ENCODE peak calls at places on chromosomes 13 and 19, in nine cellular contexts. One of them, this sample, is unnamed.

GRCh38 chr13:33169273-33169980 is 116.1 kb downstream of the STARD13 start:
- DNase-seq in CD8-positive, alpha-beta memory T cell: no peak
- DNase-seq in transverse colon: no peak
- DNase-seq in GM23248: peak; percentile 81
- DNase-seq in kidney: no peak
- DNase-seq in heart right ventricle: no peak
- DNase-seq in IMR-90: peak; percentile 93
- DNase-seq in testis: no peak
- DNase-seq in fibroblast of lung: peak; percentile 96
- DNase-seq in this sample: no peak

GRCh38 chr13:101026328-101026727 is 351.7 kb upstream of the TMTC4 start:
- DNase-seq in CD8-positive, alpha-beta memory T cell: no peak
- DNase-seq in transverse colon: no peak
- DNase-seq in GM23248: no peak
- DNase-seq in kidney: no peak
- DNase-seq in heart right ventricle: no peak
- DNase-seq in IMR-90: no peak
- DNase-seq in testis: no peak
- DNase-seq in fibroblast of lung: no peak
- DNase-seq in this sample: no peak

GRCh38 chr19:798415-799075 is 1.3 kb downstream of the PTBP1 start:
- DNase-seq in CD8-positive, alpha-beta memory T cell: no peak
- DNase-seq in transverse colon: peak; percentile 77
- DNase-seq in GM23248: peak; percentile 57
- DNase-seq in kidney: peak; percentile 92
- DNase-seq in heart right ventricle: no peak
- DNase-seq in IMR-90: no peak
- DNase-seq in testis: no peak
- DNase-seq in fibroblast of lung: no peak
- DNase-seq in this sample: peak; percentile 66

GRCh38 chr13:68927387-68928026 is 1180.1 kb upstream of the ATXN8OS start:
- DNase-seq in CD8-positive, alpha-beta memory T cell: no peak
- DNase-seq in transverse colon: peak; percentile 6
- DNase-seq in GM23248: no peak
- DNase-seq in kidney: no peak
- DNase-seq in heart right ventricle: no peak
- DNase-seq in IMR-90: no peak
- DNase-seq in testis: peak; percentile 60
- DNase-seq in fibroblast of lung: peak; percentile 25
- DNase-seq in this sample: no peak

GRCh38 chr19:42422576-42423461 is 4.4 kb downstream of the LIPE start:
- DNase-seq in CD8-positive, alpha-beta memory T cell: peak; percentile 55
- DNase-seq in transverse colon: peak; percentile 47
- DNase-seq in GM23248: no peak
- DNase-seq in kidney: peak; percentile 63
- DNase-seq in heart right ventricle: no peak
- DNase-seq in IMR-90: no peak
- DNase-seq in testis: peak; percentile 62
- DNase-seq in fibroblast of lung: peak; percentile 11
- DNase-seq in this sample: no peak

GRCh38 chr19:51691122-51692064 is 1.7 kb upstream of the SPACA6 start:
- DNase-seq in CD8-positive, alpha-beta memory T cell: no peak
- DNase-seq in transverse colon: no peak
- DNase-seq in GM23248: peak; percentile 54
- DNase-seq in kidney: peak; percentile 64
- DNase-seq in heart right ventricle: no peak
- DNase-seq in IMR-90: peak; percentile 65
- DNase-seq in testis: peak; percentile 44
- DNase-seq in fibroblast of lung: peak; percentile 78
- DNase-seq in this sample: no peak

GRCh38 chr13:94705081-94705751 is 7.1 kb downstream of the SOX21 start:
- DNase-seq in CD8-positive, alpha-beta memory T cell: no peak
- DNase-seq in transverse colon: no peak
- DNase-seq in GM23248: no peak
- DNase-seq in kidney: no peak
- DNase-seq in heart right ventricle: no peak
- DNase-seq in IMR-90: no peak
- DNase-seq in testis: no peak
- DNase-seq in fibroblast of lung: no peak
- DNase-seq in this sample: no peak

GRCh38 chr19:23867895-23868294 is 46.8 kb upstream of the ZNF726 start:
- DNase-seq in CD8-positive, alpha-beta memory T cell: no peak
- DNase-seq in transverse colon: no peak
- DNase-seq in GM23248: peak; percentile 5
- DNase-seq in kidney: no peak
- DNase-seq in heart right ventricle: no peak
- DNase-seq in IMR-90: no peak
- DNase-seq in testis: peak; percentile 15
- DNase-seq in fibroblast of lung: no peak
- DNase-seq in this sample: no peak

GRCh38 chr19:4390017-4390861 is 10.1 kb downstream of the SH3GL1 start:
- DNase-seq in CD8-positive, alpha-beta memory T cell: no peak
- DNase-seq in transverse colon: peak; percentile 30
- DNase-seq in GM23248: peak; percentile 64
- DNase-seq in kidney: peak; percentile 68
- DNase-seq in heart right ventricle: no peak
- DNase-seq in IMR-90: peak; percentile 56
- DNase-seq in testis: peak; percentile 43
- DNase-seq in fibroblast of lung: peak; percentile 61
- DNase-seq in this sample: peak; percentile 75

GRCh38 chr19:4389511-4390016 is 10.8 kb downstream of the SH3GL1 start:
- DNase-seq in CD8-positive, alpha-beta memory T cell: no peak
- DNase-seq in transverse colon: no peak
- DNase-seq in GM23248: peak; percentile 27
- DNase-seq in kidney: no peak
- DNase-seq in heart right ventricle: no peak
- DNase-seq in IMR-90: no peak
- DNase-seq in testis: no peak
- DNase-seq in fibroblast of lung: no peak
- DNase-seq in this sample: peak; percentile 23

GRCh38 chr19:4390862-4391693 is 9.3 kb downstream of the SH3GL1 start:
- DNase-seq in CD8-positive, alpha-beta memory T cell: no peak
- DNase-seq in transverse colon: no peak
- DNase-seq in GM23248: peak; percentile 75
- DNase-seq in kidney: no peak
- DNase-seq in heart right ventricle: no peak
- DNase-seq in IMR-90: no peak
- DNase-seq in testis: no peak
- DNase-seq in fibroblast of lung: peak; percentile 32
- DNase-seq in this sample: peak; percentile 61

GRCh38 chr19:4393947-4394590 is 6.3 kb downstream of the SH3GL1 start:
- DNase-seq in CD8-positive, alpha-beta memory T cell: no peak
- DNase-seq in transverse colon: no peak
- DNase-seq in GM23248: peak; percentile 73
- DNase-seq in kidney: no peak
- DNase-seq in heart right ventricle: no peak
- DNase-seq in IMR-90: no peak
- DNase-seq in testis: no peak
- DNase-seq in fibroblast of lung: peak; percentile 77
- DNase-seq in this sample: no peak

DNA sequence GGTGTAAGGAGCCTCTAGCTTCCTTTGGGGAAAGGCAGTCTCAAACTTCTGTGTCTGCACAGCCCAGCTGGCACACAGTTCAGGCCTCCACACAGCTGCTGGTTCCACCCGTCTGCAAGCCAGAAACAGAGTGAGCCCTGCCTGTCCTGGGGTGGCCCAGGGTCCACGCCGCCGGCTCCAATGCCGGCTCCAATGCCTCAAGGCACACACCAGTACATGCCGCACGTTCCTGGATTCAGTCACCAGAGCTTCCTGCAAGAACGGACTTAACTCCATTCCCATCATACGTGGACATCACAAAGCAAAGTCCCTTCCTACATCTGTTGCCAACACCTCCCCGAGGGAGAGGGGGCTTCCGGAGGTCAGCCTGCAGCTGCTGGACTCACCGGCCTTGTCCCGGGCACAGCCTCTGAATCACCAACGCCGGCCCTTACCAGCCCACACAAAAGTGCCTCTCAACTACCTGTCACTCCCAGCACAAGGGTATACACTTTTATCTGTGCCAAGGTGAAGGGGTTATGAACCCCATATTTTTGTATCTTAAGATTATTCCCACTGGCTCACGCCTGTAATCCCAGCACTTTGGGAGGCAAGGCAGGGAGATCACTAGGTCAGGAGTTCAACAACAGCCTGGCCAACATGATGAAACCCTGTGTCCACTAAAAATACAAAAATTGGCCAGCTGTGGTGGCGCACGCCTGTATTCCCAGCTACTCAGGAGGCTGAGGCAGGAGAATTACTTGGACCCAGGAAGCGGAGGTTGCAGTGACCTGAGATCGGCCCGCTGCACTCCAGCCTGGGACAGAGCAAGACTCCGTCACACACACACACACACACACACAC is 8.4 kb downstream of the SH3GL1 start:
- DNase-seq in CD8-positive, alpha-beta memory T cell: no peak
- DNase-seq in transverse colon: no peak
- DNase-seq in GM23248: peak; percentile 78
- DNase-seq in kidney: peak; percentile 85
- DNase-seq in heart right ventricle: peak; percentile 57
- DNase-seq in IMR-90: peak; percentile 91
- DNase-seq in testis: no peak
- DNase-seq in fibroblast of lung: peak; percentile 89
- DNase-seq in this sample: peak; percentile 81
- H3K4me1 ChIP-seq in CD8-positive, alpha-beta memory T cell: peaks cover 46% of the 10 kb centered on the region
- H3K4me1 ChIP-seq in transverse colon: peaks cover 73% of the 10 kb centered on the region
- H3K4me1 ChIP-seq in GM23248: peaks cover 63% of the 10 kb centered on the region
- H3K4me1 ChIP-seq in kidney: peaks cover 45% of the 10 kb centered on the region
- H3K4me1 ChIP-seq in heart right ventricle: peaks cover 91% of the 10 kb centered on the region
- H3K4me1 ChIP-seq in IMR-90: peaks cover 45% of the 10 kb centered on the region
- H3K4me1 ChIP-seq in testis: peaks cover 71% of the 10 kb centered on the region
- H3K4me1 ChIP-seq in fibroblast of lung: peaks cover 37% of the 10 kb centered on the region
- H3K4me1 ChIP-seq in this sample: peaks cover 45% of the 10 kb centered on the region

GRCh38 chr19:14114854-14115253 is 2.7 kb downstream of the PRKACA start:
- DNase-seq in CD8-positive, alpha-beta memory T cell: peak; percentile 23
- DNase-seq in transverse colon: peak; percentile 71
- DNase-seq in GM23248: peak; percentile 56
- DNase-seq in kidney: no peak
- DNase-seq in heart right ventricle: peak; percentile 71
- DNase-seq in IMR-90: no peak
- DNase-seq in testis: peak; percentile 58
- DNase-seq in fibroblast of lung: no peak
- DNase-seq in this sample: peak; percentile 87

GRCh38 chr19:14114439-14114838 is 3.1 kb downstream of the PRKACA start:
- DNase-seq in CD8-positive, alpha-beta memory T cell: no peak
- DNase-seq in transverse colon: no peak
- DNase-seq in GM23248: no peak
- DNase-seq in kidney: no peak
- DNase-seq in heart right ventricle: no peak
- DNase-seq in IMR-90: no peak
- DNase-seq in testis: no peak
- DNase-seq in fibroblast of lung: no peak
- DNase-seq in this sample: peak; percentile 54

GRCh38 chr19:14116525-14116917 is 1.0 kb downstream of the PRKACA start:
- DNase-seq in CD8-positive, alpha-beta memory T cell: no peak
- DNase-seq in transverse colon: no peak
- DNase-seq in GM23248: peak; percentile 29
- DNase-seq in kidney: no peak
- DNase-seq in heart right ventricle: no peak
- DNase-seq in IMR-90: no peak
- DNase-seq in testis: no peak
- DNase-seq in fibroblast of lung: no peak
- DNase-seq in this sample: no peak

GRCh38 chr19:14116918-14117578 is 514 bp downstream of the PRKACA start:
- DNase-seq in CD8-positive, alpha-beta memory T cell: no peak
- DNase-seq in transverse colon: no peak
- DNase-seq in GM23248: peak; percentile 30
- DNase-seq in kidney: peak; percentile 88
- DNase-seq in heart right ventricle: peak; percentile 49
- DNase-seq in IMR-90: no peak
- DNase-seq in testis: peak; percentile 65
- DNase-seq in fibroblast of lung: no peak
- DNase-seq in this sample: peak; percentile 64

DNA sequence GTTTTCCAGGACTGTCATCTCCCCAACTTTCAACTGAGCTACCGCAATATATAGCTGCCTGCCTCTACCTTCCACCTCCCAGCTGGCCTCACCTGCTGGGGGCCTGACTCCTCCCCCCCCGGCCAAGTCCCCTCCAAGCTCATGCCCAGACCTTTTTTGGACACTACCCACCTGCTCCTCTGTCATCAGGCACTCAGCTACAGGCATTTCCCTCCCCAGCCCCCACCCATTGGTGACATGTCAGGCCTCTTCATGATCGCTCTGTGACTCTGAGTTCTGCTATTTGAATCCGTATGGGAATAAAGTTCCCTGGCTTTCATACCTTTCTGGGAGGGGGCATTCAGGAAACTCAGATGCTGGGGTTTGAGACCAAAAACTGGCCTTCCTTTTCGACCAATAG is 1.8 kb downstream of the PRKACA start:
- DNase-seq in CD8-positive, alpha-beta memory T cell: no peak
- DNase-seq in transverse colon: no peak
- DNase-seq in GM23248: no peak
- DNase-seq in kidney: no peak
- DNase-seq in heart right ventricle: no peak
- DNase-seq in IMR-90: no peak
- DNase-seq in testis: no peak
- DNase-seq in fibroblast of lung: no peak
- DNase-seq in this sample: no peak
- H3K4me1 ChIP-seq in CD8-positive, alpha-beta memory T cell: peaks cover 39% of the 10 kb centered on the region
- H3K4me1 ChIP-seq in transverse colon: peaks cover 76% of the 10 kb centered on the region
- H3K4me1 ChIP-seq in GM23248: peaks cover 40% of the 10 kb centered on the region
- H3K4me1 ChIP-seq in kidney: peaks cover 37% of the 10 kb centered on the region
- H3K4me1 ChIP-seq in heart right ventricle: peaks cover 85% of the 10 kb centered on the region
- H3K4me1 ChIP-seq in IMR-90: peaks cover 26% of the 10 kb centered on the region
- H3K4me1 ChIP-seq in testis: peaks cover 70% of the 10 kb centered on the region
- H3K4me1 ChIP-seq in fibroblast of lung: peaks cover 30% of the 10 kb centered on the region
- H3K4me1 ChIP-seq in this sample: peaks cover 23% of the 10 kb centered on the region

GRCh38 chr13:97231832-97232201 is 9.7 kb downstream of the MBNL2 start:
- DNase-seq in CD8-positive, alpha-beta memory T cell: no peak
- DNase-seq in transverse colon: no peak
- DNase-seq in GM23248: peak; percentile 80
- DNase-seq in kidney: no peak
- DNase-seq in heart right ventricle: no peak
- DNase-seq in IMR-90: peak; percentile 81
- DNase-seq in testis: no peak
- DNase-seq in fibroblast of lung: peak; percentile 86
- DNase-seq in this sample: no peak

GRCh38 chr13:97228850-97229521 is 6.9 kb downstream of the MBNL2 start:
- DNase-seq in CD8-positive, alpha-beta memory T cell: no peak
- DNase-seq in transverse colon: no peak
- DNase-seq in GM23248: no peak
- DNase-seq in kidney: no peak
- DNase-seq in heart right ventricle: no peak
- DNase-seq in IMR-90: peak; percentile 30
- DNase-seq in testis: no peak
- DNase-seq in fibroblast of lung: peak; percentile 86
- DNase-seq in this sample: no peak

GRCh38 chr13:97226788-97227627 is 4.9 kb downstream of the MBNL2 start:
- DNase-seq in CD8-positive, alpha-beta memory T cell: peak; percentile 59
- DNase-seq in transverse colon: peak; percentile 64
- DNase-seq in GM23248: peak; percentile 58
- DNase-seq in kidney: no peak
- DNase-seq in heart right ventricle: no peak
- DNase-seq in IMR-90: no peak
- DNase-seq in testis: peak; percentile 74
- DNase-seq in fibroblast of lung: no peak
- DNase-seq in this sample: no peak

GRCh38 chr13:97231118-97231831 is 9.1 kb downstream of the MBNL2 start:
- DNase-seq in CD8-positive, alpha-beta memory T cell: no peak
- DNase-seq in transverse colon: no peak
- DNase-seq in GM23248: peak; percentile 55
- DNase-seq in kidney: no peak
- DNase-seq in heart right ventricle: no peak
- DNase-seq in IMR-90: no peak
- DNase-seq in testis: no peak
- DNase-seq in fibroblast of lung: peak; percentile 47
- DNase-seq in this sample: no peak

GRCh38 chr13:97229699-97230098 is 7.6 kb downstream of the MBNL2 start:
- DNase-seq in CD8-positive, alpha-beta memory T cell: no peak
- DNase-seq in transverse colon: no peak
- DNase-seq in GM23248: no peak
- DNase-seq in kidney: no peak
- DNase-seq in heart right ventricle: no peak
- DNase-seq in IMR-90: no peak
- DNase-seq in testis: no peak
- DNase-seq in fibroblast of lung: no peak
- DNase-seq in this sample: no peak
- H3K4me1 ChIP-seq in CD8-positive, alpha-beta memory T cell: peaks cover 33% of the 10 kb centered on the region
- H3K4me1 ChIP-seq in transverse colon: peaks cover 78% of the 10 kb centered on the region
- H3K4me1 ChIP-seq in GM23248: peaks cover 67% of the 10 kb centered on the region
- H3K4me1 ChIP-seq in kidney: peaks cover 15% of the 10 kb centered on the region
- H3K4me1 ChIP-seq in heart right ventricle: peaks cover 93% of the 10 kb centered on the region
- H3K4me1 ChIP-seq in IMR-90: peaks cover 29% of the 10 kb centered on the region
- H3K4me1 ChIP-seq in testis: peaks cover 42% of the 10 kb centered on the region
- H3K4me1 ChIP-seq in fibroblast of lung: peaks cover 13% of the 10 kb centered on the region
- H3K4me1 ChIP-seq in this sample: peaks cover 43% of the 10 kb centered on the region

DNA sequence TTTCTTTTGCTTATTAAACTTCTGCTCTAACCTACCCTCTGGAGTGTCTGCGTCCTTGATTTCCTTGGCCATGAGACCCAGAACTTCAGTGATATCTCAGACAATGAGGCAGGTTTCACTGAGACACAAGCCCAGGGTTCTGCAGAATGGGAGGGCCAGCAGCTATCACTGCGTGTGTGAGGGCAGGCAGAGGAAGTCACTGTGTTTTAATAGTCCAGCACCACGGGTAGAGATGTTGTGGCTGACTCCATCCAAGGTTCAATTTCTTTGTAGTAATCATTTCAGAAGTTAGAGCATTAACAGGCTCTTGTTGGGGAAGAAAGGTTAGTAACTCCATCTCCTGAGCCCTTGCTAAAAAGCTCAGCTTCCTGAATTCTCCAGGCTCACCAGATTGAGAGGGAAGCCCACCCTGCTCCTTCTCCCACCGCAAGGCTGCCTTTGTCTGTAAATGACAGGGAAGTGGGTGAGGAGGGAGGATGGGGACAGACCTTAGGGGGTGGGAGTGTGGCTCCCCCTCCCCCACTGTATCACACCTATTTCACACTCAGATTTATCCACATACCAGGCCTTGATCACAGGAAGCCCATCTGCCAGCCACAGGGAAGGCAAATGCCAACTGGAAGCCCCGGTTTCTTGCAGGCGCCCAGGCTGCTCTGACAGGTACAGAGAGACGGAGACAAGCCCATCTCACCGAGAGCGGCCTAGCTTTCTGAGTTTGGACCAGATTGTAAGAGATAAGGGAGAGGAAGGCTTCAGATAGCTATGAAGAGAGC is 2.1 kb downstream of the C19orf12 start:
- DNase-seq in CD8-positive, alpha-beta memory T cell: no peak
- DNase-seq in transverse colon: no peak
- DNase-seq in GM23248: no peak
- DNase-seq in kidney: peak; percentile 26
- DNase-seq in heart right ventricle: no peak
- DNase-seq in IMR-90: no peak
- DNase-seq in testis: no peak
- DNase-seq in fibroblast of lung: no peak
- DNase-seq in this sample: no peak
- H3K4me1 ChIP-seq in CD8-positive, alpha-beta memory T cell: peaks cover 66% of the 10 kb centered on the region
- H3K4me1 ChIP-seq in transverse colon: peaks cover 56% of the 10 kb centered on the region
- H3K4me1 ChIP-seq in GM23248: peaks cover 14% of the 10 kb centered on the region
- H3K4me1 ChIP-seq in kidney: peaks cover 30% of the 10 kb centered on the region
- H3K4me1 ChIP-seq in heart right ventricle: peaks cover 52% of the 10 kb centered on the region
- H3K4me1 ChIP-seq in IMR-90: peaks cover 6% of the 10 kb centered on the region
- H3K4me1 ChIP-seq in testis: peaks cover 39% of the 10 kb centered on the region
- H3K4me1 ChIP-seq in fibroblast of lung: peaks cover 6% of the 10 kb centered on the region
- H3K4me1 ChIP-seq in this sample: peaks cover 9% of the 10 kb centered on the region